ENCODE peak calls at places on chromosomes 12 and 14, in four cellular contexts. Y is dorsolateral prefrontal cortex, A is left kidney, O is KBM-7. D is an unnamed sample.

GRCh38 chr12:118328486-118329340 is 44.0 kb downstream of the TAOK3 start:
- DNase-seq in Y (no peak), A (no peak), O (no peak), D (no peak)

GRCh38 chr12:6326316-6326959 is 15.4 kb downstream of the TNFRSF1A start:
- DNase-seq in Y (no peak), A (peak), O (peak), D (no peak)

GRCh38 chr12:46942579-46942978 is 116.8 kb upstream of the SLC38A4 start:
- DNase-seq in Y (no peak), A (no peak), O (no peak), D (no peak)

GRCh38 chr12:104738841-104739642 is 219.0 kb downstream of the SLC41A2 start:
- DNase-seq in Y (peak), A (peak), O (no peak), D (no peak)

GRCh38 chr12:76878045-76878898 is 547 bp downstream of the CSRP2 start:
- DNase-seq in Y (no peak), A (peak), O (no peak), D (no peak)

GRCh38 chr12:21891763-21892217 is 49.4 kb downstream of the ABCC9 start:
- DNase-seq in Y (no peak), A (no peak), O (no peak), D (no peak)

GRCh38 chr12:116916714-116917114 is 6.0 kb downstream of the FBXW8 start:
- DNase-seq in Y (no peak), A (no peak), O (peak), D (no peak)

GRCh38 chr14:63899953-63900352 is 47.1 kb downstream of the SYNE2 start:
- DNase-seq in Y (no peak), A (no peak), O (peak), D (no peak)

GRCh38 chr12:22333186-22333745 is 1.2 kb downstream of the ST8SIA1 start:
- DNase-seq in Y (peak), A (no peak), O (no peak), D (no peak)

GRCh38 chr12:110254971-110255540 is 26.0 kb upstream of the ATP2A2 start:
- DNase-seq in Y (no peak), A (no peak), O (no peak), D (no peak)

GRCh38 chr12:14454098-14454907 is 88.8 kb downstream of the ATF7IP start:
- DNase-seq in Y (no peak), A (peak), O (peak), D (no peak)

GRCh38 chr14:21526672-21527319 is 650 bp upstream of the SALL2 start:
- DNase-seq in Y (no peak), A (peak), O (peak), D (no peak)

GRCh38 chr14:96213871-96214465 is 9.3 kb downstream of the BDKRB2 start:
- DNase-seq in Y (no peak), A (no peak), O (no peak), D (no peak)

GRCh38 chr12:89154743-89155530 is 197.4 kb downstream of the DUSP6 start:
- DNase-seq in Y (no peak), A (no peak), O (no peak), D (no peak)

GRCh38 chr14:61510736-61511557 is 184.4 kb upstream of the HIF1A start:
- DNase-seq in Y (no peak), A (no peak), O (no peak), D (no peak)

GRCh38 chr14:71651228-71651627 is 281.0 kb upstream of the RGS6 start:
- DNase-seq in Y (no peak), A (peak), O (no peak), D (peak)

GRCh38 chr12:121127501-121127900 is 5.2 kb upstream of the P2RX7 start:
- DNase-seq in Y (no peak), A (no peak), O (no peak), D (no peak)

GRCh38 chr12:64411427-64411826 is 7.2 kb downstream of the XPOT start:
- DNase-seq in Y (no peak), A (no peak), O (no peak), D (no peak)

GRCh38 chr14:99685061-99685995 is 1.2 kb downstream of the CYP46A1 start:
- DNase-seq in Y (no peak), A (no peak), O (no peak), D (no peak)

GRCh38 chr12:114166360-114166759 is 200.2 kb upstream of the RBM19 start:
- DNase-seq in Y (peak), A (peak), O (peak), D (peak)

GRCh38 chr12:109140560-109140959 is 24.2 kb downstream of the ACACB start:
- DNase-seq in Y (no peak), A (no peak), O (no peak), D (no peak)

GRCh38 chr14:29569194-29569593 is 358.5 kb downstream of the PRKD1 start:
- DNase-seq in Y (no peak), A (no peak), O (no peak), D (no peak)

GRCh38 chr14:85565862-85566296 is 35.9 kb downstream of the FLRT2 start:
- DNase-seq in Y (no peak), A (no peak), O (no peak), D (no peak)

GRCh38 chr14:103816991-103817390 is 30.4 kb downstream of the PPP1R13B start:
- DNase-seq in Y (no peak), A (peak), O (no peak), D (no peak)

GRCh38 chr14:71695603-71696350 is 236.5 kb upstream of the RGS6 start:
- DNase-seq in Y (no peak), A (no peak), O (no peak), D (no peak)